ENCODE peak calls at places on chromosomes 3 and 15, in nine cellular contexts. M is GM23248, Q is activated T-cell treated with anti-CD3 and anti-CD28 coated beads for 48 hours, B is Right ventricle myocardium superior, D is NCI-H1092, T is head of caudate nucleus, W is GM13977, U is osteoblast, G is psoas muscle. X is an unnamed sample.

GRCh38 chr3:71838406-71838805 is 53.5 kb upstream of the PROK2 start:
- DNase-seq in Q (no peak), B (no peak), W (no peak), M (no peak), G (no peak), T (no peak), D (no peak), U (no peak), X (no peak)

GRCh38 chr3:166367947-166368533 is 530.8 kb upstream of the BCHE start:
- DNase-seq in G (no peak), U (no peak), B (no peak), Q (no peak), W (no peak), D (no peak), M (no peak), T (no peak), X (no peak)

GRCh38 chr3:127915115-127915936 is at the start of gene KBTBD12:
- DNase-seq in G (peak), Q (no peak), T (peak), B (peak), W (peak), D (peak), U (peak), M (peak), X (no peak)

GRCh38 chr15:78177447-78177873 is 28.3 kb downstream of the IDH3A start:
- DNase-seq in W (peak), U (peak), M (peak), B (peak), Q (no peak), G (peak), D (peak), T (peak), X (no peak)

GRCh38 chr3:117756580-117756979 is 1047.0 kb downstream of the TUSC7 start:
- DNase-seq in W (no peak), B (no peak), M (no peak), D (no peak), G (no peak), U (no peak), Q (no peak), T (no peak), X (no peak)

GRCh38 chr15:93302080-93302765 is 213.2 kb upstream of the RGMA start:
- DNase-seq in W (no peak), T (peak), B (no peak), D (no peak), Q (no peak), U (no peak), G (no peak), M (no peak), X (no peak)

GRCh38 chr3:64355473-64355872 is 130.2 kb upstream of the PRICKLE2 start:
- DNase-seq in W (no peak), U (no peak), Q (no peak), M (peak), G (no peak), T (no peak), B (no peak), D (no peak), X (no peak)

GRCh38 chr3:53229171-53229570 is 26.7 kb downstream of the TKT start:
- DNase-seq in M (no peak), G (no peak), U (peak), T (no peak), Q (no peak), D (no peak), W (no peak), B (peak), X (no peak)

GRCh38 chr3:7328339-7328738 is 467.4 kb downstream of the GRM7 start:
- DNase-seq in U (no peak), B (no peak), M (no peak), W (no peak), Q (no peak), G (no peak), T (no peak), D (no peak), X (no peak)

GRCh38 chr3:29552036-29552435 is 271.2 kb downstream of the RBMS3 start:
- DNase-seq in B (no peak), W (no peak), U (no peak), G (no peak), M (no peak), Q (no peak), T (no peak), D (no peak), X (no peak)

GRCh38 chr3:173911446-173911845 is 513.9 kb downstream of the NLGN1 start:
- DNase-seq in B (no peak), W (no peak), U (no peak), Q (no peak), D (no peak), M (no peak), G (no peak), T (peak), X (no peak)

GRCh38 chr3:149579161-149579560 is 78.7 kb downstream of the WWTR1 start:
- DNase-seq in T (no peak), B (no peak), U (no peak), W (no peak), Q (no peak), D (no peak), G (no peak), M (no peak), X (no peak)

GRCh38 chr3:46901591-46902187 is 24.2 kb downstream of the PTH1R start:
- DNase-seq in T (no peak), D (no peak), W (no peak), G (peak), U (peak), B (no peak), M (no peak), Q (no peak), X (no peak)

GRCh38 chr3:81684739-81685395 is 76.6 kb downstream of the GBE1 start:
- DNase-seq in Q (no peak), G (no peak), M (peak), D (no peak), U (peak), W (no peak), T (no peak), B (no peak), X (no peak)

GRCh38 chr15:73362900-73363299 is 5.9 kb downstream of the HCN4 start:
- DNase-seq in U (peak), W (no peak), G (no peak), B (no peak), Q (no peak), M (no peak), D (no peak), T (no peak), X (no peak)

GRCh38 chr15:40471778-40472130 is 970 bp downstream of the CHST14 start:
- DNase-seq in Q (no peak), B (no peak), D (no peak), G (no peak), W (no peak), M (peak), U (no peak), T (no peak), X (no peak)

GRCh38 chr15:43370310-43370974 is 401 bp downstream of the ZSCAN29 start:
- DNase-seq in U (peak), D (no peak), W (no peak), Q (no peak), M (peak), G (peak), T (peak), B (peak), X (no peak)

GRCh38 chr3:188881954-188882641 is 289.7 kb upstream of the TPRG1 start:
- DNase-seq in B (no peak), U (peak), D (no peak), T (no peak), M (peak), G (no peak), W (no peak), Q (no peak), X (no peak)

GRCh38 chr15:41507820-41508290 is 5.8 kb downstream of the LTK start:
- DNase-seq in W (no peak), G (no peak), B (no peak), M (no peak), D (no peak), T (no peak), Q (no peak), U (peak), X (no peak)

GRCh38 chr3:66483006-66483928 is 17.6 kb downstream of the LRIG1 start:
- DNase-seq in D (no peak), W (no peak), U (peak), B (peak), G (peak), M (peak), T (peak), Q (no peak), X (no peak)

GRCh38 chr3:51386852-51387229 is 1.8 kb downstream of the MANF start:
- DNase-seq in T (no peak), W (no peak), D (no peak), U (no peak), G (no peak), B (no peak), Q (no peak), M (no peak), X (no peak)

GRCh38 chr3:108090701-108091497 is at the start of gene CD47:
- DNase-seq in W (peak), M (peak), U (peak), Q (peak), G (peak), D (peak), B (peak), T (peak), X (peak)

GRCh38 chr15:99016680-99017321 is 9.2 kb upstream of the PGPEP1L start:
- DNase-seq in T (no peak), D (no peak), W (no peak), U (peak), Q (no peak), G (peak), M (peak), B (peak), X (no peak)

GRCh38 chr3:40753956-40754355 is 229.2 kb downstream of the ZNF621 start:
- DNase-seq in Q (no peak), T (no peak), D (no peak), B (no peak), U (peak), W (no peak), G (no peak), M (no peak), X (no peak)

GRCh38 chr3:140243536-140243935 is 308.6 kb downstream of the CLSTN2 start:
- DNase-seq in Q (no peak), D (no peak), U (no peak), W (no peak), T (no peak), B (no peak), M (no peak), G (no peak), X (no peak)

GRCh38 chr3:4332111-4332510 is 28.9 kb downstream of the SETMAR start:
- DNase-seq in Q (no peak), U (no peak), D (no peak), T (no peak), M (no peak), B (no peak), W (no peak), G (no peak), X (no peak)